ENCODE peak calls at places on chromosomes 7 and 10, in five cellular contexts. One of them, this sample, is unnamed.

GRCh38 chr10:97759157-97759980 is 12.4 kb downstream of the SFRP5 start:
- DNase-seq in lower lobe of right lung: peak; percentile 76
- DNase-seq in A673: peak; percentile 57
- DNase-seq in A549: peak; percentile 80
- DNase-seq in GM12865: peak; percentile 59
- DNase-seq in this sample: peak; percentile 80

GRCh38 chr10:43671659-43672555 is 23.2 kb upstream of the ZNF32 start:
- DNase-seq in A673: peak; percentile 56
- DNase-seq in GM12865: peak; percentile 72
- DNase-seq in A549: peak; percentile 70
- DNase-seq in lower lobe of right lung: no peak
- DNase-seq in this sample: peak; percentile 76

GRCh38 chr10:43070121-43071085 is 6.5 kb upstream of the RET start:
- DNase-seq in A549: peak; percentile 11
- DNase-seq in lower lobe of right lung: no peak
- DNase-seq in GM12865: no peak
- DNase-seq in A673: no peak
- DNase-seq in this sample: no peak

GRCh38 chr7:613442-614140 is 93.9 kb upstream of the PDGFA start:
- DNase-seq in A673: no peak
- DNase-seq in GM12865: no peak
- DNase-seq in lower lobe of right lung: peak; percentile 40
- DNase-seq in A549: no peak
- DNase-seq in this sample: no peak

GRCh38 chr10:122154733-122155366 is 116.2 kb upstream of the BTBD16 start:
- DNase-seq in A673: no peak
- DNase-seq in A549: no peak
- DNase-seq in GM12865: no peak
- DNase-seq in lower lobe of right lung: no peak
- DNase-seq in this sample: peak; percentile 57

GRCh38 chr7:151736403-151736909 is 140.5 kb downstream of the PRKAG2 start:
- DNase-seq in lower lobe of right lung: no peak
- DNase-seq in A549: peak; percentile 84
- DNase-seq in GM12865: no peak
- DNase-seq in A673: peak; percentile 77
- DNase-seq in this sample: peak; percentile 98

GRCh38 chr7:134365341-134366054 is 48.8 kb upstream of the SLC35B4 start:
- DNase-seq in A673: no peak
- DNase-seq in A549: peak; percentile 94
- DNase-seq in lower lobe of right lung: no peak
- DNase-seq in GM12865: no peak
- DNase-seq in this sample: peak; percentile 40

GRCh38 chr7:110283056-110283455 is 807.9 kb upstream of the LRRN3 start:
- DNase-seq in A673: no peak
- DNase-seq in A549: no peak
- DNase-seq in lower lobe of right lung: no peak
- DNase-seq in GM12865: no peak
- DNase-seq in this sample: no peak

GRCh38 chr10:116272497-116273221 is at the start of gene GFRA1:
- DNase-seq in GM12865: no peak
- DNase-seq in lower lobe of right lung: no peak
- DNase-seq in A549: peak; percentile 21
- DNase-seq in A673: peak; percentile 14
- DNase-seq in this sample: no peak

GRCh38 chr7:50314778-50315177 is 10.3 kb downstream of the IKZF1 start:
- DNase-seq in A673: no peak
- DNase-seq in lower lobe of right lung: no peak
- DNase-seq in A549: no peak
- DNase-seq in GM12865: no peak
- DNase-seq in this sample: no peak

GRCh38 chr7:139494835-139495568 is 11.5 kb upstream of the KLRG2 start:
- DNase-seq in A673: peak; percentile 75
- DNase-seq in A549: no peak
- DNase-seq in GM12865: peak; percentile 83
- DNase-seq in lower lobe of right lung: no peak
- DNase-seq in this sample: no peak

GRCh38 chr7:46859963-46860475 is 721.9 kb downstream of the TNS3 start:
- DNase-seq in GM12865: no peak
- DNase-seq in A673: peak; percentile 36
- DNase-seq in A549: no peak
- DNase-seq in lower lobe of right lung: no peak
- DNase-seq in this sample: peak; percentile 18

GRCh38 chr10:24871006-24871405 is 81.4 kb downstream of the PRTFDC1 start:
- DNase-seq in A673: peak; percentile 45
- DNase-seq in lower lobe of right lung: no peak
- DNase-seq in A549: no peak
- DNase-seq in GM12865: no peak
- DNase-seq in this sample: no peak

GRCh38 chr7:98329100-98329871 is 47.8 kb downstream of the BRI3 start:
- DNase-seq in lower lobe of right lung: no peak
- DNase-seq in A549: no peak
- DNase-seq in A673: no peak
- DNase-seq in GM12865: no peak
- DNase-seq in this sample: peak; percentile 84

GRCh38 chr7:65409363-65409762 is 35.7 kb downstream of the ZNF92 start:
- DNase-seq in lower lobe of right lung: no peak
- DNase-seq in A549: no peak
- DNase-seq in A673: no peak
- DNase-seq in GM12865: no peak
- DNase-seq in this sample: no peak

GRCh38 chr7:45215611-45216062 is 58.0 kb downstream of the RAMP3 start:
- DNase-seq in A673: no peak
- DNase-seq in lower lobe of right lung: no peak
- DNase-seq in GM12865: no peak
- DNase-seq in A549: no peak
- DNase-seq in this sample: no peak

GRCh38 chr10:100780324-100780723 is 34.9 kb downstream of the PAX2 start:
- DNase-seq in GM12865: no peak
- DNase-seq in A549: no peak
- DNase-seq in A673: no peak
- DNase-seq in lower lobe of right lung: no peak
- DNase-seq in this sample: no peak

GRCh38 chr7:50393076-50393475 is 57.1 kb downstream of the FIGNL1 start:
- DNase-seq in lower lobe of right lung: no peak
- DNase-seq in GM12865: no peak
- DNase-seq in A673: no peak
- DNase-seq in A549: no peak
- DNase-seq in this sample: no peak

GRCh38 chr7:142800103-142800502 is 29.3 kb downstream of the PRSS2 start:
- DNase-seq in GM12865: no peak
- DNase-seq in A549: no peak
- DNase-seq in lower lobe of right lung: no peak
- DNase-seq in A673: no peak
- DNase-seq in this sample: no peak

GRCh38 chr7:82247814-82248433 is 195.7 kb downstream of the CACNA2D1 start:
- DNase-seq in lower lobe of right lung: no peak
- DNase-seq in GM12865: peak; percentile 2
- DNase-seq in A673: peak; percentile 40
- DNase-seq in A549: peak; percentile 38
- DNase-seq in this sample: peak; percentile 52

GRCh38 chr10:9823268-9823930 is 1194.3 kb upstream of the CELF2 start:
- DNase-seq in A673: no peak
- DNase-seq in lower lobe of right lung: no peak
- DNase-seq in GM12865: no peak
- DNase-seq in A549: no peak
- DNase-seq in this sample: no peak

GRCh38 chr10:108392286-108392685 is 1227.8 kb upstream of the SORCS1 start:
- DNase-seq in GM12865: no peak
- DNase-seq in A673: no peak
- DNase-seq in A549: no peak
- DNase-seq in lower lobe of right lung: no peak
- DNase-seq in this sample: peak; percentile 52

GRCh38 chr7:957418-958220 is 3.1 kb upstream of the ADAP1 start:
- DNase-seq in A673: no peak
- DNase-seq in GM12865: no peak
- DNase-seq in A549: no peak
- DNase-seq in lower lobe of right lung: peak; percentile 79
- DNase-seq in this sample: no peak

GRCh38 chr10:104300736-104301292 is 31.8 kb downstream of the GSTO2 start:
- DNase-seq in GM12865: no peak
- DNase-seq in A549: peak; percentile 59
- DNase-seq in A673: no peak
- DNase-seq in lower lobe of right lung: no peak
- DNase-seq in this sample: peak; percentile 96

GRCh38 chr10:77498210-77498609 is 139.4 kb downstream of the KCNMA1 start:
- DNase-seq in A549: no peak
- DNase-seq in GM12865: no peak
- DNase-seq in lower lobe of right lung: no peak
- DNase-seq in A673: no peak
- DNase-seq in this sample: no peak

GRCh38 chr10:12875100-12875499 is 126.4 kb downstream of the CCDC3 start:
- DNase-seq in GM12865: no peak
- DNase-seq in A673: no peak
- DNase-seq in lower lobe of right lung: no peak
- DNase-seq in A549: no peak
- DNase-seq in this sample: peak; percentile 72

GRCh38 chr10:67793313-67793712 is 44.7 kb downstream of the DNAJC12 start:
- DNase-seq in A673: no peak
- DNase-seq in GM12865: no peak
- DNase-seq in A549: no peak
- DNase-seq in lower lobe of right lung: no peak
- DNase-seq in this sample: no peak

GRCh38 chr10:14481014-14481413 is 150.3 kb upstream of the FRMD4A start:
- DNase-seq in lower lobe of right lung: no peak
- DNase-seq in A549: no peak
- DNase-seq in GM12865: no peak
- DNase-seq in A673: no peak
- DNase-seq in this sample: no peak

GRCh38 chr7:32155712-32156111 is 85.5 kb upstream of the PDE1C start:
- DNase-seq in lower lobe of right lung: no peak
- DNase-seq in A549: no peak
- DNase-seq in GM12865: no peak
- DNase-seq in A673: no peak
- DNase-seq in this sample: no peak

DNA sequence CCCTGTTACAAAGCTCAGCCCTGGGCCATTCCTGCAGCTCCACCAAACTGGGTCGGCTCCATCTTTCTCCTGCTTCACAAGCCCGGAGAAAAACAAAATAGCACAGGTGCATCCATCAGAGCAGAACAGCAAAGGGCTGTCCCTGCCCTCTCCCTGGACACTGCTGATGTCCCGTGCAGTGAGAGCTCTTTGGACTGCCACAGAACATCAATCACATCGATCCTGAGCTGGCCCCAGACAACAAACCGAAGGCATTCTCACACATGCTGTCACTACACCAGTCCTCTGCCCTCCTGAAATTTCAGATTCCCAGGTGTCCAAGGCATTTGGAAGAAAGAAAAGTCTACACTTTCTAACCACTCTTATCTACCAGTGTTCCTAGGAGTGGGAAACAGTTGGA is 427.1 kb upstream of the ZMIZ1 start:
- DNase-seq in lower lobe of right lung: no peak
- DNase-seq in A673: no peak
- DNase-seq in GM12865: no peak
- DNase-seq in A549: no peak
- DNase-seq in this sample: no peak
- TF ChIP-seq CTCF in lower lobe of right lung: no peak
- TF ChIP-seq CTCF in A673: no peak
- TF ChIP-seq CTCF in GM12865: no peak
- TF ChIP-seq CTCF in A549: no peak
- TF ChIP-seq CTCF in this sample: no peak

DNA sequence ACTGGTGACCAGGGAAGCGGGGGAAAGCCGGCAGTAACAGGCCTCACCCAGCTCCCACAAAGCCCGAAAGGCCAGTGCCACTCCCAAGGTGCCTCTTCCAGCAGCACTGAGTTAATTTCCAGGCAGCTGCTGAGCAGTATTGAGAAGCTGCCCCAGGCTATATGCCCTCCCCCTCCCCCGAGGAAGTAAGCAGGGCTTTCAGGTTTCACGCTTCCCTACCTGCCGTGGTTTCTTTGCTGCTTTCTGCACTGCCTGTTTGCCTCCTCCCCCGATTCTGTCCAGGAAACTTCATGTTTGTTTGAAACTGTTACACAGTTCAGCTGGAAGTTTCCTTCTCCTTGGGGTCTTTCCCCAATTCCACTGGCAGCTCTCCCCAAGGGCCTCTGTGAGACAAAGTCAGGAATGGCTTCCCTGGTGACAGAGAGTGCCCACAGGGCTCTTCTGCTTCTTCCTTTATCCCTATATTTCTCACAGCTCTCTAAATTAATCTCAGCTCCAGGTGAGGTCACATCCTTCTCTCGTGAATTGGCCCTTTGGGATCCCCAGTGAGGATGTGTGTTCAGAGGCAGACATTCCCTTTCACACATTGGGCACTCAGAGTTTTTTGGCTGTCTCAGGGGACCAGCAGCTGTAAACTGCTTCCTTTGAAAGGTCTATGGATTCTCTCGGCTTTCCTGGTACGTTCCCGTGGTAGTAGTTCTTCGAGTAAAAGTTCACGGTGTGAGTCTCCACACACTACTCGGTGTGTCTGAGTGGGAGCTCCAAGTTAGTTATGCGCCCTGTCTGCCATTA is 19.4 kb downstream of the C1GALT1 start:
- DNase-seq in lower lobe of right lung: peak; percentile 53
- DNase-seq in A673: no peak
- DNase-seq in GM12865: peak; percentile 85
- DNase-seq in A549: no peak
- DNase-seq in this sample: no peak
- H3K4me3 ChIP-seq in lower lobe of right lung: no peak overlapping the region
- H3K4me3 ChIP-seq in A673: no peak overlapping the region
- H3K4me3 ChIP-seq in GM12865: peak overlapping the region; percentile 44
- H3K4me3 ChIP-seq in A549: no peak overlapping the region
- H3K4me3 ChIP-seq in this sample: no peak overlapping the region

GRCh38 chr10:117929321-117930067 is 117.2 kb downstream of the RAB11FIP2 start:
- DNase-seq in lower lobe of right lung: no peak
- DNase-seq in GM12865: no peak
- DNase-seq in A673: no peak
- DNase-seq in A549: no peak
- DNase-seq in this sample: no peak
- TF ChIP-seq CTCF in lower lobe of right lung: no peak
- TF ChIP-seq CTCF in GM12865: no peak
- TF ChIP-seq CTCF in A673: no peak
- TF ChIP-seq CTCF in A549: no peak
- TF ChIP-seq CTCF in this sample: no peak

GRCh38 chr10:48527691-48528212 is 77.1 kb downstream of the ARHGAP22 start:
- DNase-seq in lower lobe of right lung: no peak
- DNase-seq in A673: no peak
- DNase-seq in GM12865: no peak
- DNase-seq in A549: no peak
- DNase-seq in this sample: no peak

GRCh38 chr10:48525113-48525512 is 79.8 kb downstream of the ARHGAP22 start:
- DNase-seq in lower lobe of right lung: no peak
- DNase-seq in GM12865: no peak
- DNase-seq in A549: no peak
- DNase-seq in A673: no peak
- DNase-seq in this sample: no peak

GRCh38 chr10:48526846-48527505 is 77.9 kb downstream of the ARHGAP22 start:
- DNase-seq in lower lobe of right lung: no peak
- DNase-seq in A673: no peak
- DNase-seq in GM12865: no peak
- DNase-seq in A549: no peak
- DNase-seq in this sample: no peak

GRCh38 chr10:48526371-48526821 is 78.5 kb downstream of the ARHGAP22 start:
- DNase-seq in lower lobe of right lung: no peak
- DNase-seq in A549: no peak
- DNase-seq in A673: peak; percentile 11
- DNase-seq in GM12865: no peak
- DNase-seq in this sample: peak; percentile 66

GRCh38 chr10:48525956-48526355 is 78.9 kb downstream of the ARHGAP22 start:
- DNase-seq in A549: no peak
- DNase-seq in GM12865: no peak
- DNase-seq in A673: no peak
- DNase-seq in lower lobe of right lung: no peak
- DNase-seq in this sample: no peak
- H3K4me3 ChIP-seq in A549: no peak overlapping the region
- H3K4me3 ChIP-seq in GM12865: no peak overlapping the region
- H3K4me3 ChIP-seq in A673: no peak overlapping the region
- H3K4me3 ChIP-seq in lower lobe of right lung: no peak overlapping the region
- H3K4me3 ChIP-seq in this sample: peak overlapping the region; percentile 39

GRCh38 chr10:105597297-105597696 is 956.2 kb downstream of the SORCS3 start:
- DNase-seq in A673: no peak
- DNase-seq in GM12865: no peak
- DNase-seq in lower lobe of right lung: no peak
- DNase-seq in A549: no peak
- DNase-seq in this sample: no peak
- TF ChIP-seq CTCF in A673: no peak
- TF ChIP-seq CTCF in GM12865: no peak
- TF ChIP-seq CTCF in lower lobe of right lung: no peak
- TF ChIP-seq CTCF in A549: no peak
- TF ChIP-seq CTCF in this sample: no peak

This sample was measured in choroid plexus epithelial cell.